ENCODE peak calls at places on chromosomes 6 and 20, in ten cellular contexts. O is heart right ventricle, V is heart left ventricle, F is pancreas, R is PC-3, C is tibial artery, D is kidney epithelial cell, N is neuronal stem cell, S is lower lobe of right lung, Z is H1. T is an unnamed sample.

GRCh38 chr6:29627762-29628418 is 5.1 kb downstream of the GABBR1 start:
- DNase-seq in O (peak; percentile 80), V (peak; percentile 84), F (peak; percentile 74), R (peak; percentile 13), C (peak; percentile 83), D (no peak), N (peak; percentile 86), S (peak; percentile 67), Z (peak; percentile 81), T (peak; percentile 96)

GRCh38 chr6:111771084-111771411 is 102.2 kb downstream of the FYN start:
- DNase-seq in O (no peak), V (no peak), F (no peak), R (no peak), C (no peak), D (no peak), N (no peak), S (no peak), Z (no peak), T (no peak)

GRCh38 chr6:123873974-123874373 is 70.3 kb downstream of the NKAIN2 start:
- DNase-seq in O (no peak), V (no peak), F (no peak), R (no peak), C (no peak), D (no peak), N (no peak), S (no peak), Z (no peak), T (no peak)

GRCh38 chr6:88855521-88856152 is 107.8 kb downstream of the RNGTT start:
- DNase-seq in O (no peak), V (no peak), F (no peak), R (peak; percentile 17), C (no peak), D (no peak), N (no peak), S (no peak), Z (no peak), T (no peak)

GRCh38 chr20:37524221-37524700 is 3.2 kb downstream of the NNAT start:
- DNase-seq in O (no peak), V (no peak), F (no peak), R (no peak), C (peak; percentile 32), D (no peak), N (no peak), S (no peak), Z (no peak), T (no peak)

GRCh38 chr6:163926642-163927041 is 512.1 kb downstream of the QKI start:
- DNase-seq in O (peak; percentile 23), V (peak; percentile 38), F (no peak), R (no peak), C (no peak), D (no peak), N (no peak), S (no peak), Z (no peak), T (no peak)

GRCh38 chr6:130020106-130020851 is 1.9 kb downstream of the L3MBTL3 start:
- DNase-seq in O (peak; percentile 14), V (peak; percentile 31), F (peak; percentile 72), R (no peak), C (peak; percentile 69), D (no peak), N (peak; percentile 12), S (peak; percentile 55), Z (no peak), T (peak; percentile 52)

GRCh38 chr6:148367418-148368024 is 24.9 kb downstream of the SASH1 start:
- DNase-seq in O (peak; percentile 85), V (peak; percentile 78), F (no peak), R (peak; percentile 9), C (peak; percentile 76), D (no peak), N (no peak), S (no peak), Z (no peak), T (no peak)

GRCh38 chr20:46894579-46894958 is at the start of gene EYA2:
- DNase-seq in O (no peak), V (peak; percentile 34), F (no peak), R (no peak), C (no peak), D (no peak), N (peak; percentile 24), S (no peak), Z (no peak), T (no peak)

GRCh38 chr6:3454206-3455016 is 2.4 kb downstream of the SLC22A23 start:
- DNase-seq in O (no peak), V (no peak), F (no peak), R (no peak), C (no peak), D (no peak), N (no peak), S (no peak), Z (no peak), T (no peak)

GRCh38 chr6:35808688-35809087 is 3.5 kb downstream of the LHFPL5 start:
- DNase-seq in O (no peak), V (no peak), F (no peak), R (peak; percentile 25), C (no peak), D (no peak), N (no peak), S (no peak), Z (no peak), T (no peak)

GRCh38 chr6:16338577-16339262 is 100.3 kb downstream of the GMPR start:
- DNase-seq in O (peak; percentile 51), V (peak; percentile 81), F (no peak), R (peak; percentile 97), C (peak; percentile 89), D (peak; percentile 94), N (no peak), S (no peak), Z (no peak), T (peak; percentile 24)

GRCh38 chr20:32079655-32080109 is 27.6 kb downstream of the HCK start:
- DNase-seq in O (no peak), V (no peak), F (no peak), R (no peak), C (no peak), D (no peak), N (no peak), S (no peak), Z (no peak), T (no peak)

GRCh38 chr20:23582293-23582692 is 14.0 kb upstream of the CST9L start:
- DNase-seq in O (no peak), V (no peak), F (no peak), R (no peak), C (no peak), D (no peak), N (no peak), S (no peak), Z (no peak), T (no peak)

GRCh38 chr6:14721103-14721758 is 524.6 kb upstream of the JARID2 start:
- DNase-seq in O (no peak), V (no peak), F (no peak), R (no peak), C (no peak), D (no peak), N (no peak), S (no peak), Z (no peak), T (no peak)

DNA sequence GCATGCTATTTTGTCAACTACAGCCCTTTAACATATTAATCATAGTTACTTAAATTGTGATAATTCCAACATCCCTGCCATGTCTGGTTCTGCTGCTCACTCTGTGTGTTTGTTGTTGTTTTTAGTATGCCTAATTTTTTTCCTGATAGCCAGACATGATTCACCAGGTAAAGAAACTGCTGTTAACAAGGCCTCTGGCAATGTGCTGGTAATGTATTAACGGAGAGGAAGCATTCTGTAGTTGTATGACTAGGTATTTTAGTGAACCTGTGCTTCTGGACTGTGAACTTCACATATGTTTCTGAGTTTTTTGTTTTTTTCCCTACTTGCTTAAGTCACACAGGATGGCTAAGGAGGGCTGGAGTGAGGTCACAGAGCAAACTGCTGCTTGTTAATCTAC is 4.8 kb downstream of the DYNLT2 start:
- DNase-seq in O (no peak), V (no peak), F (no peak), R (no peak), C (no peak), D (no peak), N (no peak), S (no peak), Z (no peak), T (no peak)
- H3K27me3 ChIP-seq in O (no peaks in the 10 kb centered on the region), V (no peaks in the 10 kb centered on the region), F (no peaks in the 10 kb centered on the region), R (no peaks in the 10 kb centered on the region), C (no peaks in the 10 kb centered on the region), D (no peaks in the 10 kb centered on the region), N (no peaks in the 10 kb centered on the region), S (no peaks in the 10 kb centered on the region), Z (no peaks in the 10 kb centered on the region), T (no peaks in the 10 kb centered on the region)

GRCh38 chr6:90383212-90383611 is 86.6 kb upstream of the BACH2 start:
- DNase-seq in O (no peak), V (no peak), F (no peak), R (no peak), C (no peak), D (no peak), N (no peak), S (no peak), Z (no peak), T (no peak)
- H3K4me3 ChIP-seq in O (no peak overlapping the region), V (no peak overlapping the region), F (no peak overlapping the region), R (no peak overlapping the region), C (no peak overlapping the region), D (no peak overlapping the region), N (no peak overlapping the region), S (no peak overlapping the region), Z (no peak overlapping the region), T (no peak overlapping the region)

DNA sequence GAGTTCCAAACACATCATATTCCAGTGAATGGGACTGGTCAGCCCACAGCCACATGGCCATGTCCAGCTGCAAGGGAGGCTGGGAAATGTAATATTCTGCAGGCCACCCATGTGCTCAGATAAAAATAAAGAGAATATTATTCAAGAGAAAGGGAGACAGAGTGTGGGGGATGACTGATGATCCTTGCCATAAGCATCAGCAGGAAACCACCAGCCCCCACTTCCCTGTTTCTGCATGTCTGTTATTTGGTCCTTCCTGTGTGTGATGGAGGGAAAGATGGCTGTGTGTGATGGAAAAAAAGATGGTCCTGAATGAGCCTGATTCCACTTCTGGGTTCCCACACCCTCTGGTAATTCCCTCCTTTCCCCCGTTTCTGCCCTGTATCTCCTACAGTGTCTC is 13.1 kb upstream of the RSPO4 start:
- DNase-seq in O (no peak), V (no peak), F (no peak), R (no peak), C (no peak), D (no peak), N (no peak), S (no peak), Z (no peak), T (no peak)
- H3K27me3 ChIP-seq in O (no peaks in the 10 kb centered on the region), V (no peaks in the 10 kb centered on the region), F (no peaks in the 10 kb centered on the region), R (peaks cover 30% of the 10 kb centered on the region), C (no peaks in the 10 kb centered on the region), D (no peaks in the 10 kb centered on the region), N (no peaks in the 10 kb centered on the region), S (no peaks in the 10 kb centered on the region), Z (no peaks in the 10 kb centered on the region), T (no peaks in the 10 kb centered on the region)

GRCh38 chr20:12998046-12998445 is 10.7 kb upstream of the SPTLC3 start:
- DNase-seq in O (no peak), V (no peak), F (no peak), R (no peak), C (no peak), D (no peak), N (no peak), S (no peak), Z (no peak), T (no peak)

GRCh38 chr20:12999201-12999600 is 9.6 kb upstream of the SPTLC3 start:
- DNase-seq in O (no peak), V (no peak), F (no peak), R (no peak), C (no peak), D (no peak), N (no peak), S (no peak), Z (no peak), T (no peak)

GRCh38 chr20:13002256-13002655 is 6.5 kb upstream of the SPTLC3 start:
- DNase-seq in O (no peak), V (no peak), F (no peak), R (no peak), C (no peak), D (no peak), N (no peak), S (no peak), Z (no peak), T (no peak)

GRCh38 chr20:12997128-12997655 is 11.6 kb upstream of the SPTLC3 start:
- DNase-seq in O (no peak), V (no peak), F (no peak), R (no peak), C (no peak), D (no peak), N (no peak), S (no peak), Z (no peak), T (no peak)
- H3K4me3 ChIP-seq in O (no peak overlapping the region), V (no peak overlapping the region), F (no peak overlapping the region), R (no peak overlapping the region), C (no peak overlapping the region), D (no peak overlapping the region), N (no peak overlapping the region), S (no peak overlapping the region), Z (no peak overlapping the region), T (no peak overlapping the region)

T was measured in HAP-1.